ENCODE peak calls at places on chromosomes 7 and 10, in nine cellular contexts. U, S, V, M, L, T, C, I and K are unnamed samples.

GRCh38 chr10:17607603-17608332 is 9.4 kb downstream of the HACD1 start:
- DNase-seq in U (peak), S (no peak), V (no peak), M (no peak), L (peak), T (peak), C (peak), I (no peak), K (no peak)

GRCh38 chr10:35390441-35390840 is 54.1 kb downstream of the CCNY start:
- DNase-seq in U (no peak), S (no peak), V (no peak), M (no peak), L (no peak), T (no peak), C (no peak), I (no peak), K (no peak)

GRCh38 chr10:44009891-44010290 is 361.2 kb upstream of the ZNF32 start:
- DNase-seq in U (no peak), S (no peak), V (no peak), M (no peak), L (no peak), T (no peak), C (no peak), I (no peak), K (no peak)

GRCh38 chr7:142739927-142740492 is 9.3 kb upstream of the PRSS1 start:
- DNase-seq in U (no peak), S (no peak), V (no peak), M (no peak), L (peak), T (no peak), C (no peak), I (no peak), K (no peak)

GRCh38 chr7:11177793-11178192 is 204.1 kb downstream of the PHF14 start:
- DNase-seq in U (no peak), S (no peak), V (no peak), M (no peak), L (no peak), T (no peak), C (peak), I (no peak), K (no peak)

GRCh38 chr10:131872837-131873375 is 27.9 kb upstream of the PPP2R2D start:
- DNase-seq in U (no peak), S (no peak), V (no peak), M (no peak), L (no peak), T (no peak), C (no peak), I (no peak), K (no peak)

GRCh38 chr10:15472431-15473400 is 101.6 kb upstream of the FAM171A1 start:
- DNase-seq in U (no peak), S (no peak), V (no peak), M (no peak), L (peak), T (no peak), C (peak), I (no peak), K (no peak)

GRCh38 chr7:50982626-50983025 is 199.9 kb upstream of the GRB10 start:
- DNase-seq in U (peak), S (no peak), V (no peak), M (no peak), L (no peak), T (no peak), C (no peak), I (no peak), K (no peak)

GRCh38 chr10:16986406-16987128 is 143.0 kb downstream of the CUBN start:
- DNase-seq in U (no peak), S (no peak), V (no peak), M (no peak), L (peak), T (peak), C (peak), I (no peak), K (no peak)

GRCh38 chr7:120583835-120584586 is 273.9 kb downstream of the TSPAN12 start:
- DNase-seq in U (no peak), S (no peak), V (no peak), M (no peak), L (peak), T (peak), C (peak), I (no peak), K (no peak)

GRCh38 chr10:47452495-47453434 is 31.1 kb downstream of the ANXA8 start:
- DNase-seq in U (no peak), S (no peak), V (no peak), M (no peak), L (no peak), T (no peak), C (no peak), I (no peak), K (no peak)

GRCh38 chr10:34540492-34540891 is 274.6 kb downstream of the PARD3 start:
- DNase-seq in U (no peak), S (no peak), V (no peak), M (no peak), L (no peak), T (no peak), C (no peak), I (no peak), K (no peak)

GRCh38 chr10:22779331-22780019 is 65.1 kb upstream of the PIP4K2A start:
- DNase-seq in U (no peak), S (no peak), V (no peak), M (no peak), L (no peak), T (no peak), C (no peak), I (no peak), K (no peak)

GRCh38 chr7:134690016-134690415 is 43.4 kb downstream of the BPGM start:
- DNase-seq in U (no peak), S (no peak), V (no peak), M (no peak), L (peak), T (no peak), C (peak), I (no peak), K (no peak)

GRCh38 chr7:141071260-141071854 is 2.5 kb upstream of the TMEM178B start:
- DNase-seq in U (peak), S (peak), V (no peak), M (no peak), L (no peak), T (peak), C (peak), I (peak), K (peak)

GRCh38 chr7:603152-603941 is 83.7 kb upstream of the PDGFA start:
- DNase-seq in U (no peak), S (no peak), V (peak), M (no peak), L (no peak), T (no peak), C (no peak), I (no peak), K (no peak)

GRCh38 chr7:41005381-41005901 is 697.4 kb downstream of the INHBA start:
- DNase-seq in U (no peak), S (no peak), V (no peak), M (no peak), L (peak), T (peak), C (peak), I (no peak), K (no peak)

GRCh38 chr7:47552631-47553030 is 29.3 kb downstream of the TNS3 start:
- DNase-seq in U (no peak), S (no peak), V (no peak), M (no peak), L (peak), T (peak), C (no peak), I (no peak), K (no peak)

GRCh38 chr10:114279886-114280644 is 41.0 kb downstream of the VWA2 start:
- DNase-seq in U (no peak), S (no peak), V (no peak), M (no peak), L (no peak), T (peak), C (no peak), I (no peak), K (no peak)

GRCh38 chr7:105195891-105196290 is 181.9 kb downstream of the KMT2E start:
- DNase-seq in U (no peak), S (no peak), V (no peak), M (no peak), L (no peak), T (no peak), C (no peak), I (no peak), K (no peak)

GRCh38 chr7:81607987-81608386 is 161.9 kb downstream of the HGF start:
- DNase-seq in U (no peak), S (no peak), V (no peak), M (no peak), L (no peak), T (no peak), C (no peak), I (no peak), K (no peak)

GRCh38 chr7:2785071-2785500 is 59.0 kb downstream of the GNA12 start:
- DNase-seq in U (no peak), S (no peak), V (no peak), M (no peak), L (peak), T (no peak), C (peak), I (no peak), K (no peak)

GRCh38 chr7:79268730-79269129 is 184.7 kb downstream of the MAGI2 start:
- DNase-seq in U (no peak), S (no peak), V (no peak), M (no peak), L (no peak), T (no peak), C (no peak), I (no peak), K (no peak)

GRCh38 chr10:127694580-127695193 is 42.3 kb upstream of the FOXI2 start:
- DNase-seq in U (peak), S (no peak), V (no peak), M (no peak), L (no peak), T (peak), C (no peak), I (no peak), K (no peak)

GRCh38 chr7:144019457-144019856 is 19.3 kb downstream of the OR6B1 start:
- DNase-seq in U (no peak), S (no peak), V (no peak), M (no peak), L (peak), T (no peak), C (peak), I (no peak), K (no peak)

GRCh38 chr10:55551603-55552002 is 750.6 kb upstream of the PCDH15 start:
- DNase-seq in U (no peak), S (no peak), V (no peak), M (no peak), L (no peak), T (no peak), C (no peak), I (no peak), K (no peak)

GRCh38 chr10:87660484-87661133 is 931 bp downstream of the PAPSS2 start:
- DNase-seq in U (peak), S (no peak), V (no peak), M (no peak), L (peak), T (no peak), C (peak), I (no peak), K (no peak)

GRCh38 chr10:79148452-79149344 is 79.9 kb downstream of the ZMIZ1 start:
- DNase-seq in U (no peak), S (no peak), V (no peak), M (no peak), L (no peak), T (peak), C (peak), I (peak), K (peak)

GRCh38 chr10:18577823-18578685 is 73.3 kb downstream of the NSUN6 start:
- DNase-seq in U (no peak), S (no peak), V (no peak), M (no peak), L (no peak), T (no peak), C (no peak), I (no peak), K (no peak)

GRCh38 chr7:75596727-75597614 is 104.9 kb downstream of the SPDYE5 start:
- DNase-seq in U (no peak), S (no peak), V (no peak), M (no peak), L (peak), T (peak), C (peak), I (no peak), K (no peak)

GRCh38 chr7:2471396-2471795 is 4.8 kb downstream of the GRIFIN start:
- DNase-seq in U (no peak), S (no peak), V (no peak), M (no peak), L (peak), T (peak), C (no peak), I (peak), K (no peak)

GRCh38 chr10:79425074-79425532 is 20.3 kb downstream of the ZCCHC24 start:
- DNase-seq in U (no peak), S (no peak), V (no peak), M (no peak), L (no peak), T (no peak), C (no peak), I (peak), K (no peak)